ENCODE peak calls at places on chromosomes 2 and 18, in nine cellular contexts. K is spleen, P is GM23248, E is SJSA1, H is GM06990, Z is astrocyte of the spinal cord, W is fibroblast of lung, I is neural progenitor cell, D is ovary. S is an unnamed sample.

GRCh38 chr2:241193276-241193675 is 4.8 kb downstream of the ANO7 start:
- DNase-seq in K (no peak), W (no peak), D (no peak), Z (no peak), H (no peak), P (no peak), E (no peak), I (no peak), S (no peak)

GRCh38 chr2:200364142-200364541 is 57.6 kb downstream of the SPATS2L start:
- DNase-seq in H (no peak), P (no peak), I (no peak), W (no peak), K (no peak), E (no peak), D (no peak), Z (no peak), S (no peak)

GRCh38 chr2:29212009-29212408 is 96.8 kb downstream of the CLIP4 start:
- DNase-seq in Z (no peak), H (no peak), D (no peak), K (peak), W (peak), I (no peak), E (no peak), P (peak), S (no peak)

GRCh38 chr2:240136671-240137292 is 677 bp upstream of the COPS9 start:
- DNase-seq in E (no peak), I (no peak), Z (no peak), P (no peak), W (no peak), H (no peak), K (no peak), D (no peak), S (peak)

GRCh38 chr2:218228366-218229092 is 11.5 kb downstream of the ARPC2 start:
- DNase-seq in D (no peak), K (no peak), W (no peak), H (no peak), Z (no peak), E (no peak), I (no peak), P (no peak), S (no peak)

GRCh38 chr2:172440795-172441194 is 13.4 kb downstream of the ITGA6 start:
- DNase-seq in W (no peak), I (peak), H (no peak), D (no peak), E (no peak), K (no peak), P (no peak), Z (peak), S (no peak)

GRCh38 chr2:48790407-48791170 is 35.1 kb upstream of the LHCGR start:
- DNase-seq in W (no peak), I (no peak), H (no peak), Z (no peak), K (no peak), E (no peak), D (no peak), P (no peak), S (no peak)

GRCh38 chr18:48952287-48953095 is 1.7 kb upstream of the SMAD7 start:
- DNase-seq in W (peak), E (peak), H (peak), K (peak), D (peak), I (peak), Z (peak), P (peak), S (peak)

GRCh38 chr18:32893915-32894314 is 121.1 kb upstream of the KLHL14 start:
- DNase-seq in Z (no peak), I (no peak), K (no peak), D (no peak), E (no peak), H (no peak), W (no peak), P (peak), S (no peak)

GRCh38 chr2:235049719-235050118 is 97.9 kb downstream of the SH3BP4 start:
- DNase-seq in W (no peak), D (no peak), P (no peak), E (no peak), H (no peak), Z (no peak), K (peak), I (no peak), S (no peak)

GRCh38 chr2:56372071-56372656 is 188.4 kb downstream of the CCDC85A start:
- DNase-seq in W (no peak), K (no peak), I (no peak), D (no peak), E (no peak), H (peak), P (no peak), Z (no peak), S (peak)

GRCh38 chr2:8563814-8564474 is 117.9 kb upstream of the ID2 start:
- DNase-seq in D (no peak), H (no peak), W (no peak), Z (no peak), E (no peak), I (no peak), K (no peak), P (no peak), S (peak)

GRCh38 chr2:38652431-38653273 is 13.3 kb upstream of the GALM start:
- DNase-seq in K (no peak), W (no peak), Z (no peak), H (no peak), E (no peak), D (no peak), P (no peak), I (no peak), S (no peak)

GRCh38 chr2:63132020-63132419 is 81.4 kb downstream of the OTX1 start:
- DNase-seq in H (no peak), K (no peak), W (no peak), E (no peak), D (no peak), P (no peak), I (no peak), Z (no peak), S (no peak)

DNA sequence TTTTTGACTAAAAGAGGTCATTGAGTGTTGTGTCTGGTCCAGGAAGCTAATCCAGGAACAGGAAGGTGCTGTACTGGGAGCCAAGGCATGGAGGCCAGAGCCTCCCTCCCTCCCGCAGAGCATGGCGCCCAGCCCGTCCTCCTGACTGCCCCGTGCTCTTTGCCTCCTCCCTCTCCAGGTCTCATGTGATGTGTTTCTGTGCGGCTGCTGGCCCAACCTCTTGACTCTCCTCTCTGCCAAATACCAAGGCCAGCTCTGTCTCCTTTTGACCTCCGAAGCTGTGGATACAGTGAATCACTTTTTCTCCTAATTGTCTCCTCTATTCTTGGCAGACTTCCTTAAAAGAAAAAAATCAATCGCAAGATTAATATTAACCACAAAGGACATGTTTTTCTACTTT is 284.1 kb downstream of the PHLPP1 start:
- DNase-seq in D (peak), W (peak), E (no peak), P (peak), K (peak), Z (peak), H (no peak), I (no peak), S (no peak)
- H3K4me3 ChIP-seq in D (no peak), W (no peak), E (no peak), P (no peak), K (no peak), Z (no peak), H (no peak), I (no peak), S (no peak)

DNA sequence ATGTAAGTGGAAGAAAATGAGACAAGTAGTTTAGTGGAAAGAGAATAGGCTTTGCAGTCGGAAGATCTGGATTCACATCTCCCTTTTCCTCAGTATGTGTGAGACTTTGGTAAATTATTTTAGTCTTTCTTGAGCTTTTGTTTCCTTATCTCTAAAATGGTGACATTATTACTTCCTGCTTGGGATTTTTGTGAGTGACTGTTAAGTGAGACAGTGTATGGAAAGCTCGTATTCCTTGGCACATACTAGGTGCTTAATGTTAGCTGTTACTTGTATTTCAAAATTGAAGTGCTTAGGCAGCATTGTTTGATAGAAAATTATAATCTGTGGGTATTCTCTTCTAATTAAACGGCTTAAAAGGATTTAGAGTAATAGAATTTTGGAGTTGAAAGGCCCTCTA is 2.0 kb downstream of the ZNF638 start:
- DNase-seq in K (no peak), W (no peak), I (no peak), D (no peak), Z (peak), E (no peak), P (peak), H (no peak), S (no peak)
- H3K4me3 ChIP-seq in K (peak), W (peak), I (peak), D (peak), Z (peak), E (no peak), P (peak), H (peak), S (peak)

GRCh38 chr18:31499157-31499524 is 1.2 kb downstream of the DSG2 start:
- DNase-seq in W (no peak), P (no peak), E (no peak), Z (no peak), H (no peak), D (no peak), I (no peak), K (no peak), S (no peak)
- H3K4me3 ChIP-seq in W (no peak), P (no peak), E (peak), Z (peak), H (peak), D (peak), I (peak), K (no peak), S (peak)

GRCh38 chr18:26863921-26864497 is 1.5 kb downstream of the AQP4 start:
- DNase-seq in W (no peak), D (peak), P (no peak), H (no peak), K (no peak), I (no peak), Z (no peak), E (no peak), S (no peak)
- H3K4me3 ChIP-seq in W (no peak), D (no peak), P (no peak), H (no peak), K (no peak), I (peak), Z (no peak), E (no peak), S (peak)

GRCh38 chr2:43328157-43328556 is 101.8 kb upstream of the ZFP36L2 start:
- DNase-seq in P (no peak), D (no peak), K (no peak), W (peak), E (no peak), I (no peak), H (no peak), Z (peak), S (no peak)

GRCh38 chr2:43325448-43325811 is 99.0 kb upstream of the ZFP36L2 start:
- DNase-seq in I (no peak), W (no peak), K (no peak), P (no peak), H (no peak), D (no peak), Z (no peak), E (no peak), S (no peak)

GRCh38 chr2:43324589-43325447 is 98.4 kb upstream of the ZFP36L2 start:
- DNase-seq in Z (no peak), H (no peak), P (no peak), E (no peak), I (no peak), W (no peak), D (no peak), K (no peak), S (no peak)

GRCh38 chr2:43327119-43327518 is 100.7 kb upstream of the ZFP36L2 start:
- DNase-seq in I (no peak), H (no peak), W (no peak), K (no peak), P (no peak), D (no peak), Z (no peak), E (no peak), S (no peak)

GRCh38 chr2:43326116-43326825 is 99.9 kb upstream of the ZFP36L2 start:
- DNase-seq in E (no peak), P (no peak), H (no peak), W (no peak), Z (no peak), I (no peak), K (no peak), D (no peak), S (no peak)
- H3K4me3 ChIP-seq in E (no peak), P (no peak), H (no peak), W (no peak), Z (no peak), I (no peak), K (no peak), D (no peak), S (no peak)

GRCh38 chr2:208252766-208253492 is 1.9 kb downstream of the IDH1 start:
- DNase-seq in H (no peak), Z (no peak), D (no peak), I (no peak), K (no peak), E (no peak), W (peak), P (peak), S (no peak)
- H3K4me3 ChIP-seq in H (no peak), Z (no peak), D (no peak), I (peak), K (no peak), E (no peak), W (peak), P (peak), S (peak)

GRCh38 chr2:96489673-96490072 is 15.5 kb downstream of the NEURL3 start:
- DNase-seq in W (no peak), E (no peak), P (no peak), K (no peak), Z (no peak), I (no peak), D (no peak), H (no peak), S (no peak)

GRCh38 chr2:96484096-96484495 is 21.1 kb downstream of the NEURL3 start:
- DNase-seq in I (no peak), W (no peak), E (no peak), Z (no peak), P (no peak), K (no peak), D (no peak), H (no peak), S (no peak)

GRCh38 chr2:96489261-96489660 is 15.9 kb downstream of the NEURL3 start:
- DNase-seq in W (no peak), Z (no peak), I (no peak), E (no peak), K (no peak), H (no peak), D (no peak), P (no peak), S (no peak)

GRCh38 chr2:96485751-96486643 is 19.2 kb downstream of the NEURL3 start:
- DNase-seq in H (peak), W (peak), D (peak), Z (peak), P (peak), E (peak), I (no peak), K (peak), S (peak)

DNA sequence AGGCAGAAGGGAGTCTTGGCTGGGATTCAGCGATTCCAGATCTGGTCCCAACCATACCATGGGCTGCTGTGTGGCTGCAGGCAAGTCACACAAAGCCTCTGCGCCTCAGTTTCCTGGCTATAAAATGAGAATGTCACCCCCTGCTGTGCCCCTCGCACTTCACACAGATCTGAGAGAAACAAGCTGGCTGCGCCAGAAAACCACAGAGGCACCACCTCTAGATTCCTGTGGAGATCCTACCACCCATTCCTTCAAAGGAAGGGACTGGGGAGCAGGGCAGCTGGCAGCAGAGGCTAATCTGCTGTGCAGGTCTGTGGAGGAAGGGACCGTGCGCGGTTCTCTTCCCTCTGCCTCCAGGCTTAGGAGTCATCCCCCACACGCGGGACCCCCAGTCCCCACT is 19.8 kb downstream of the NEURL3 start:
- DNase-seq in D (no peak), I (no peak), P (no peak), Z (peak), H (no peak), K (no peak), W (no peak), E (no peak), S (no peak)
- H3K4me3 ChIP-seq in D (no peak), I (no peak), P (peak), Z (no peak), H (no peak), K (no peak), W (no peak), E (no peak), S (peak)